ENCODE peak calls at places on chromosomes 7 and 10, in four cellular contexts. A, Y, B and W are unnamed samples.

GRCh38 chr7:127885843-127886242 is 145.4 kb downstream of the LRRC4 start:
- DNase-seq in A (no peak), Y (peak), B (no peak), W (peak)

GRCh38 chr7:12783421-12783820 is 96.0 kb downstream of the ARL4A start:
- DNase-seq in A (no peak), Y (no peak), B (no peak), W (no peak)

GRCh38 chr10:20890009-20890408 is 7.1 kb downstream of the NEBL start:
- DNase-seq in A (peak), Y (no peak), B (no peak), W (no peak)

GRCh38 chr7:151014950-151015349 is 9.3 kb downstream of the ATG9B start:
- DNase-seq in A (no peak), Y (no peak), B (no peak), W (no peak)

GRCh38 chr7:137386966-137387365 is 43.4 kb upstream of the PTN start:
- DNase-seq in A (no peak), Y (no peak), B (no peak), W (no peak)

GRCh38 chr10:1074063-1074747 is 18.0 kb downstream of the WDR37 start:
- DNase-seq in A (no peak), Y (no peak), B (no peak), W (no peak)

GRCh38 chr7:128430207-128430606 is 20.4 kb upstream of the IMPDH1 start:
- DNase-seq in A (no peak), Y (no peak), B (no peak), W (no peak)

GRCh38 chr7:105304040-105304895 is 84.5 kb downstream of the SRPK2 start:
- DNase-seq in A (no peak), Y (peak), B (peak), W (no peak)

GRCh38 chr10:51685768-51686167 is 13.6 kb downstream of the CSTF2T start:
- DNase-seq in A (no peak), Y (peak), B (no peak), W (no peak)

GRCh38 chr10:96229568-96230030 is 41.8 kb downstream of the BLNK start:
- DNase-seq in A (peak), Y (peak), B (peak), W (peak)